ENCODE peak calls at places on chromosome 17, in nine cellular contexts. One of them, this sample, is unnamed.

GRCh38 chr17:8994319-8994718 is 27.0 kb upstream of the NTN1 start:
- DNase-seq in A549: no peak
- DNase-seq in GM12891: no peak
- DNase-seq in upper lobe of left lung: peak
- DNase-seq in ovary: no peak
- DNase-seq in tibial nerve: peak
- DNase-seq in body of pancreas: peak
- DNase-seq in heart left ventricle: peak
- DNase-seq in HCT116: peak
- DNase-seq in this sample: no peak

GRCh38 chr17:27578718-27579085 is 52.3 kb upstream of the LGALS9 start:
- DNase-seq in body of pancreas: no peak
- DNase-seq in tibial nerve: no peak
- DNase-seq in heart left ventricle: no peak
- DNase-seq in HCT116: no peak
- DNase-seq in GM12891: peak
- DNase-seq in upper lobe of left lung: no peak
- DNase-seq in A549: no peak
- DNase-seq in ovary: no peak
- DNase-seq in this sample: no peak

GRCh38 chr17:62739666-62740065 is 68.4 kb downstream of the MARCHF10 start:
- DNase-seq in ovary: no peak
- DNase-seq in A549: no peak
- DNase-seq in GM12891: no peak
- DNase-seq in heart left ventricle: no peak
- DNase-seq in tibial nerve: no peak
- DNase-seq in HCT116: no peak
- DNase-seq in upper lobe of left lung: no peak
- DNase-seq in body of pancreas: no peak
- DNase-seq in this sample: no peak

GRCh38 chr17:58643147-58643546 is 48.7 kb downstream of the TEX14 start:
- DNase-seq in tibial nerve: no peak
- DNase-seq in body of pancreas: no peak
- DNase-seq in GM12891: no peak
- DNase-seq in A549: peak
- DNase-seq in HCT116: no peak
- DNase-seq in heart left ventricle: no peak
- DNase-seq in upper lobe of left lung: no peak
- DNase-seq in ovary: no peak
- DNase-seq in this sample: no peak

GRCh38 chr17:17403899-17404576 is 72.8 kb upstream of the MED9 start:
- DNase-seq in heart left ventricle: no peak
- DNase-seq in body of pancreas: peak
- DNase-seq in upper lobe of left lung: peak
- DNase-seq in GM12891: peak
- DNase-seq in A549: no peak
- DNase-seq in HCT116: no peak
- DNase-seq in ovary: no peak
- DNase-seq in tibial nerve: no peak
- DNase-seq in this sample: no peak

GRCh38 chr17:4161179-4161559 is 18.2 kb downstream of the CYB5D2 start:
- DNase-seq in upper lobe of left lung: no peak
- DNase-seq in tibial nerve: peak
- DNase-seq in GM12891: no peak
- DNase-seq in ovary: no peak
- DNase-seq in body of pancreas: no peak
- DNase-seq in HCT116: no peak
- DNase-seq in A549: peak
- DNase-seq in heart left ventricle: no peak
- DNase-seq in this sample: no peak

GRCh38 chr17:78745407-78746088 is 36.5 kb downstream of the CYTH1 start:
- DNase-seq in tibial nerve: peak
- DNase-seq in A549: no peak
- DNase-seq in upper lobe of left lung: peak
- DNase-seq in body of pancreas: peak
- DNase-seq in HCT116: no peak
- DNase-seq in ovary: no peak
- DNase-seq in GM12891: no peak
- DNase-seq in heart left ventricle: no peak
- DNase-seq in this sample: no peak

GRCh38 chr17:2885751-2886150 is 89.5 kb downstream of the RAP1GAP2 start:
- DNase-seq in tibial nerve: no peak
- DNase-seq in ovary: no peak
- DNase-seq in A549: no peak
- DNase-seq in HCT116: no peak
- DNase-seq in GM12891: no peak
- DNase-seq in heart left ventricle: no peak
- DNase-seq in upper lobe of left lung: no peak
- DNase-seq in body of pancreas: no peak
- DNase-seq in this sample: no peak

GRCh38 chr17:48406936-48407567 is 23.0 kb downstream of the SKAP1 start:
- DNase-seq in upper lobe of left lung: no peak
- DNase-seq in HCT116: no peak
- DNase-seq in GM12891: no peak
- DNase-seq in heart left ventricle: no peak
- DNase-seq in ovary: no peak
- DNase-seq in A549: no peak
- DNase-seq in body of pancreas: no peak
- DNase-seq in tibial nerve: no peak
- DNase-seq in this sample: no peak

GRCh38 chr17:15999974-16000827 is 577 bp downstream of the TTC19 start:
- DNase-seq in upper lobe of left lung: no peak
- DNase-seq in A549: no peak
- DNase-seq in GM12891: no peak
- DNase-seq in tibial nerve: no peak
- DNase-seq in ovary: peak
- DNase-seq in heart left ventricle: no peak
- DNase-seq in HCT116: no peak
- DNase-seq in body of pancreas: peak
- DNase-seq in this sample: peak

GRCh38 chr17:50845260-50846147 is 10.1 kb downstream of the WFIKKN2 start:
- DNase-seq in tibial nerve: no peak
- DNase-seq in GM12891: no peak
- DNase-seq in body of pancreas: no peak
- DNase-seq in A549: no peak
- DNase-seq in heart left ventricle: no peak
- DNase-seq in HCT116: no peak
- DNase-seq in ovary: no peak
- DNase-seq in upper lobe of left lung: no peak
- DNase-seq in this sample: no peak

GRCh38 chr17:10200016-10200415 is 1.6 kb upstream of the GAS7 start:
- DNase-seq in GM12891: no peak
- DNase-seq in body of pancreas: no peak
- DNase-seq in HCT116: no peak
- DNase-seq in ovary: no peak
- DNase-seq in upper lobe of left lung: no peak
- DNase-seq in A549: no peak
- DNase-seq in tibial nerve: no peak
- DNase-seq in heart left ventricle: no peak
- DNase-seq in this sample: no peak

GRCh38 chr17:10197721-10198508 is 491 bp downstream of the GAS7 start:
- DNase-seq in A549: no peak
- DNase-seq in GM12891: peak
- DNase-seq in heart left ventricle: peak
- DNase-seq in upper lobe of left lung: peak
- DNase-seq in tibial nerve: no peak
- DNase-seq in body of pancreas: no peak
- DNase-seq in HCT116: no peak
- DNase-seq in ovary: peak
- DNase-seq in this sample: peak

GRCh38 chr17:10197362-10197720 is 1.1 kb downstream of the GAS7 start:
- DNase-seq in HCT116: no peak
- DNase-seq in A549: no peak
- DNase-seq in ovary: peak
- DNase-seq in heart left ventricle: no peak
- DNase-seq in tibial nerve: no peak
- DNase-seq in upper lobe of left lung: no peak
- DNase-seq in body of pancreas: no peak
- DNase-seq in GM12891: no peak
- DNase-seq in this sample: peak

GRCh38 chr17:10196936-10197335 is 1.5 kb downstream of the GAS7 start:
- DNase-seq in A549: no peak
- DNase-seq in GM12891: no peak
- DNase-seq in upper lobe of left lung: no peak
- DNase-seq in body of pancreas: no peak
- DNase-seq in ovary: no peak
- DNase-seq in tibial nerve: no peak
- DNase-seq in heart left ventricle: no peak
- DNase-seq in HCT116: no peak
- DNase-seq in this sample: no peak

GRCh38 chr17:10198509-10199249 is at the start of gene GAS7:
- DNase-seq in tibial nerve: peak
- DNase-seq in GM12891: peak
- DNase-seq in heart left ventricle: peak
- DNase-seq in body of pancreas: peak
- DNase-seq in HCT116: no peak
- DNase-seq in ovary: peak
- DNase-seq in A549: peak
- DNase-seq in upper lobe of left lung: peak
- DNase-seq in this sample: peak
- TF ChIP-seq POLR2A in tibial nerve: no peak
- TF ChIP-seq POLR2A in GM12891: no peak
- TF ChIP-seq POLR2A in heart left ventricle: peak
- TF ChIP-seq POLR2A in body of pancreas: no peak
- TF ChIP-seq POLR2A in HCT116: no peak
- TF ChIP-seq POLR2A in ovary: no peak
- TF ChIP-seq POLR2A in A549: no peak
- TF ChIP-seq POLR2A in upper lobe of left lung: peak
- TF ChIP-seq POLR2A in this sample: no peak

DNA sequence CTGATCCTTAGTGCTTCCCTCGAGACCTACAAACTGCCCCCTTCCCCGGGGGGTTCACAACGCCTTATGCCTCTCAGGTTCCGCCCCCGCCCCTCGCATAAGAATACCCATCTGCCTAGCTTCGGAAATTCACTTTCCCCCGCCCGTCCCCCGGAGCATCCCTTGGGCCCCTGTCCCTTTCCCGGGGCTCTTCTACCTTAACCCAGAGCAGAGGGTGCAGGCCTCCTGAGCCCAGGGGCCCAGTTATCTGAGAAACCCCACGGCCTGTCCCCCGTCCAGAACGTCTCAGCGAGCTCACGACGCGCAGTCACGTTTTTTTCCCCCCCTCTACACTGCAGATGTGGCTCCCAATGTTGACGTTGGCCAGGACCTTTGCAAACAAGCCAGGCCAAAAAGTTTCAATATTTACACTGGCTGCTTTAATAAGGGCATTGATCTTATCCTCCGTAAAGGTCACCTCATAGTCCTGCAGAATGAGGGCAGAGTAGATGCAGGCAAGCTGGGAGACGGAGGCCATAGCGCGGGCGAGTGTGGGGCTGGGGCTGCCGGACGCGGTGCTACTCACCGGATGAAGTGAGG is 1.4 kb upstream of the NBR1 start:
- DNase-seq in upper lobe of left lung: peak
- DNase-seq in GM12891: no peak
- DNase-seq in tibial nerve: no peak
- DNase-seq in HCT116: no peak
- DNase-seq in A549: peak
- DNase-seq in heart left ventricle: peak
- DNase-seq in ovary: peak
- DNase-seq in body of pancreas: peak
- DNase-seq in this sample: peak
- TF ChIP-seq POLR2A in upper lobe of left lung: no peak
- TF ChIP-seq POLR2A in GM12891: no peak
- TF ChIP-seq POLR2A in tibial nerve: no peak
- TF ChIP-seq POLR2A in HCT116: no peak
- TF ChIP-seq POLR2A in A549: no peak
- TF ChIP-seq POLR2A in heart left ventricle: no peak
- TF ChIP-seq POLR2A in ovary: no peak
- TF ChIP-seq POLR2A in body of pancreas: no peak
- TF ChIP-seq POLR2A in this sample: no peak

GRCh38 chr17:79873583-79873982 is 34.3 kb upstream of the CBX4 start:
- DNase-seq in HCT116: no peak
- DNase-seq in upper lobe of left lung: no peak
- DNase-seq in A549: no peak
- DNase-seq in body of pancreas: no peak
- DNase-seq in heart left ventricle: no peak
- DNase-seq in ovary: no peak
- DNase-seq in GM12891: no peak
- DNase-seq in tibial nerve: no peak
- DNase-seq in this sample: no peak

GRCh38 chr17:79872762-79873161 is 33.5 kb upstream of the CBX4 start:
- DNase-seq in HCT116: no peak
- DNase-seq in upper lobe of left lung: no peak
- DNase-seq in heart left ventricle: no peak
- DNase-seq in body of pancreas: no peak
- DNase-seq in GM12891: no peak
- DNase-seq in tibial nerve: no peak
- DNase-seq in A549: no peak
- DNase-seq in ovary: no peak
- DNase-seq in this sample: no peak

GRCh38 chr17:79874329-79874981 is 35.2 kb upstream of the CBX4 start:
- DNase-seq in ovary: no peak
- DNase-seq in heart left ventricle: no peak
- DNase-seq in A549: peak
- DNase-seq in GM12891: no peak
- DNase-seq in upper lobe of left lung: no peak
- DNase-seq in tibial nerve: no peak
- DNase-seq in HCT116: peak
- DNase-seq in body of pancreas: peak
- DNase-seq in this sample: no peak

GRCh38 chr17:79870540-79870939 is 31.3 kb upstream of the CBX4 start:
- DNase-seq in body of pancreas: no peak
- DNase-seq in ovary: no peak
- DNase-seq in HCT116: no peak
- DNase-seq in A549: no peak
- DNase-seq in GM12891: no peak
- DNase-seq in heart left ventricle: no peak
- DNase-seq in upper lobe of left lung: no peak
- DNase-seq in tibial nerve: no peak
- DNase-seq in this sample: no peak

DNA sequence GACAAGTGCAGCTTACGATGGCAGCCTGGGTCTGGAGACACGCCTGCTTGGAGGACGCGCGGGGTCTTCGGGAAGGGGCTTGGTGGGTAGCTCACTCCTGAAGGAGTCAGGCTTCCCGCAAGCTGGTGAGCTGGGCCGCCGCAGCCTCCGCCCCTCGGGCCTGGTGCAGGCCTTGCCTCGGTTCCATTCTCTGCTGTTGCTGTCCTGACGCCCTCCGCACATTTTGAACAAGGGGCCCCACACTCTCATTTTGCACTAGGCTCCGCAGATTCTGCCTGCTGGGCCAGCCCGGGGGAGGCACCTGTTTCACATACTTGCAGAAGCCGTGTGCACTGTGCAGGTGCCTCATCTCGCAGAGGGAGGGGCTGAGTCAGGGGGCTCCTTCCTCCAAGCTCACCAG is 31.9 kb upstream of the CBX4 start:
- DNase-seq in upper lobe of left lung: peak
- DNase-seq in body of pancreas: no peak
- DNase-seq in tibial nerve: no peak
- DNase-seq in HCT116: no peak
- DNase-seq in heart left ventricle: peak
- DNase-seq in GM12891: no peak
- DNase-seq in ovary: no peak
- DNase-seq in A549: no peak
- DNase-seq in this sample: no peak
- TF ChIP-seq POLR2A in upper lobe of left lung: no peak
- TF ChIP-seq POLR2A in body of pancreas: no peak
- TF ChIP-seq POLR2A in tibial nerve: no peak
- TF ChIP-seq POLR2A in HCT116: no peak
- TF ChIP-seq POLR2A in heart left ventricle: no peak
- TF ChIP-seq POLR2A in GM12891: no peak
- TF ChIP-seq POLR2A in ovary: no peak
- TF ChIP-seq POLR2A in A549: no peak
- TF ChIP-seq POLR2A in this sample: no peak

GRCh38 chr17:49748791-49749190 is 15.1 kb downstream of the FAM117A start:
- DNase-seq in tibial nerve: no peak
- DNase-seq in GM12891: peak
- DNase-seq in HCT116: no peak
- DNase-seq in upper lobe of left lung: no peak
- DNase-seq in ovary: no peak
- DNase-seq in body of pancreas: no peak
- DNase-seq in A549: no peak
- DNase-seq in heart left ventricle: no peak
- DNase-seq in this sample: no peak
- TF ChIP-seq POLR2A in tibial nerve: no peak
- TF ChIP-seq POLR2A in GM12891: peak
- TF ChIP-seq POLR2A in HCT116: no peak
- TF ChIP-seq POLR2A in upper lobe of left lung: no peak
- TF ChIP-seq POLR2A in ovary: no peak
- TF ChIP-seq POLR2A in body of pancreas: no peak
- TF ChIP-seq POLR2A in A549: no peak
- TF ChIP-seq POLR2A in heart left ventricle: no peak
- TF ChIP-seq POLR2A in this sample: no peak